ENCODE peak calls at places on chromosomes 13 and 19, in seven cellular contexts. I is H1, Z is hepatocyte, Y is K562, Q is astrocyte, W is GM23338, K is GM23248. F is an unnamed sample.

GRCh38 chr13:26475176-26476110 is 82.0 kb upstream of the WASF3 start:
- DNase-seq in I (peak; percentile 83), Z (no peak), Y (no peak), Q (no peak), W (peak; percentile 82), K (no peak), F (no peak)

GRCh38 chr13:59809564-59809963 is 354.2 kb downstream of the DIAPH3 start:
- DNase-seq in I (no peak), Z (no peak), Y (no peak), Q (no peak), W (no peak), K (no peak), F (no peak)

GRCh38 chr13:41344358-41344757 is 33.3 kb downstream of the NAA16 start:
- DNase-seq in I (no peak), Z (no peak), Y (no peak), Q (no peak), W (peak; percentile 11), K (no peak), F (no peak)

GRCh38 chr19:2488942-2489731 is 13.2 kb downstream of the GADD45B start:
- DNase-seq in I (peak; percentile 74), Z (peak; percentile 83), Y (no peak), Q (no peak), W (peak; percentile 75), K (peak; percentile 82), F (no peak)

GRCh38 chr19:44182145-44182544 is 17.2 kb downstream of the ZNF226 start:
- DNase-seq in I (no peak), Z (no peak), Y (no peak), Q (no peak), W (no peak), K (no peak), F (no peak)

GRCh38 chr19:12284631-12285030 is 10.1 kb downstream of the ZNF44 start:
- DNase-seq in I (no peak), Z (no peak), Y (no peak), Q (no peak), W (no peak), K (no peak), F (no peak)

GRCh38 chr13:98273824-98274786 is 97.0 kb upstream of the RNF113B start:
- DNase-seq in I (no peak), Z (no peak), Y (no peak), Q (no peak), W (peak; percentile 71), K (no peak), F (no peak)

GRCh38 chr13:26378116-26378515 is 124.2 kb downstream of the CDK8 start:
- DNase-seq in I (no peak), Z (no peak), Y (no peak), Q (no peak), W (no peak), K (no peak), F (no peak)

GRCh38 chr13:46962286-46962941 is 65.6 kb upstream of the HTR2A start:
- DNase-seq in I (no peak), Z (no peak), Y (peak; percentile 6), Q (peak; percentile 25), W (peak; percentile 62), K (peak; percentile 80), F (no peak)

GRCh38 chr13:66492479-66492878 is 737.7 kb downstream of the PCDH9 start:
- DNase-seq in I (no peak), Z (peak; percentile 6), Y (peak; percentile 2), Q (no peak), W (peak; percentile 68), K (no peak), F (no peak)

GRCh38 chr13:22047082-22047784 is 376.4 kb downstream of the FGF9 start:
- DNase-seq in I (no peak), Z (no peak), Y (no peak), Q (no peak), W (no peak), K (peak; percentile 43), F (no peak)
- H2AFZ ChIP-seq in I (no peak overlapping the region), Z (no peak overlapping the region), Y (no peak overlapping the region), Q (no peak overlapping the region), W (no peak overlapping the region), K (no peak overlapping the region), F (no peak overlapping the region)

GRCh38 chr19:5219551-5220304 is 120.9 kb downstream of the PTPRS start:
- DNase-seq in I (no peak), Z (no peak), Y (no peak), Q (no peak), W (no peak), K (no peak), F (no peak)

GRCh38 chr19:5220361-5220760 is 120.3 kb downstream of the PTPRS start:
- DNase-seq in I (no peak), Z (no peak), Y (no peak), Q (no peak), W (no peak), K (no peak), F (no peak)

GRCh38 chr19:5217171-5217570 is 123.4 kb downstream of the PTPRS start:
- DNase-seq in I (no peak), Z (no peak), Y (no peak), Q (no peak), W (no peak), K (no peak), F (no peak)

GRCh38 chr19:5218963-5219530 is 121.6 kb downstream of the PTPRS start:
- DNase-seq in I (no peak), Z (no peak), Y (no peak), Q (no peak), W (no peak), K (no peak), F (no peak)

GRCh38 chr19:5218255-5218855 is 122.3 kb downstream of the PTPRS start:
- DNase-seq in I (no peak), Z (no peak), Y (no peak), Q (no peak), W (no peak), K (no peak), F (no peak)
- H3K4me2 ChIP-seq in I (no peak overlapping the region), Z (no peak overlapping the region), Y (no peak overlapping the region), Q (no peak overlapping the region), W (no peak overlapping the region), K (no peak overlapping the region), F (no peak overlapping the region)

GRCh38 chr13:49219647-49220034 is 497 bp upstream of the MLNR start:
- DNase-seq in I (no peak), Z (no peak), Y (no peak), Q (no peak), W (no peak), K (no peak), F (no peak)

GRCh38 chr13:49220035-49220855 is at the start of gene MLNR:
- DNase-seq in I (peak; percentile 81), Z (peak; percentile 46), Y (peak; percentile 32), Q (peak; percentile 17), W (peak; percentile 76), K (peak; percentile 52), F (no peak)

GRCh38 chr13:49218493-49219051 is 1.6 kb upstream of the MLNR start:
- DNase-seq in I (peak; percentile 65), Z (no peak), Y (no peak), Q (no peak), W (peak; percentile 63), K (peak; percentile 36), F (no peak)

GRCh38 chr13:49217962-49218492 is 2.1 kb upstream of the MLNR start:
- DNase-seq in I (peak; percentile 55), Z (no peak), Y (no peak), Q (no peak), W (peak; percentile 20), K (no peak), F (no peak)

GRCh38 chr13:49220856-49221614 is 897 bp downstream of the MLNR start:
- DNase-seq in I (peak; percentile 73), Z (no peak), Y (no peak), Q (no peak), W (peak; percentile 57), K (peak; percentile 53), F (no peak)
- TF ChIP-seq EZH2 in I (peak; percentile 94), Z (peak; percentile 65), Y (no peak), Q (peak; percentile 85), W (peak; percentile 61), K (peak; percentile 66), F (peak; percentile 23)

DNA sequence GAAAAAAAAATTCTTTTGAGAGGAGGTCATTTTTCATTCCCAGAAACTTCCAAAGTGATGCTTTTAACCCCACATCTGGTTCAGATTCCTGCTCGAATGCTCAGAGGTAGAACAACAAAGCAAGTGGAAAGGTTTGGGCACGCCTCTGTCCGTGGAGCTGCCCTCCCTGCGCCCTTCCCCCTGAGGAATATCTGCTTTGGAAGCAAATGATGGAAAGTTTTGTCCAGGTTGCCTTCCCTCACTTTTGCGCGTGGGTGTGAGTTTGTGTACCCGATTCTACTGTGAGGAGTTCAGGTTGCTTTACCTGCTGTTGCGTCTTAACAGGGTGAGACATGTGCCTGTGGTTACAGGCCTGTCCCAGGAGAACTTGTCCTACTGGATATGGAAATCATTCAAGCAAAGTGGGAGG is 110.2 kb downstream of the KLF5 start:
- DNase-seq in I (no peak), Z (no peak), Y (no peak), Q (peak; percentile 80), W (no peak), K (peak; percentile 13), F (peak; percentile 33)
- H2AFZ ChIP-seq in I (peak overlapping the region; percentile 80), Z (peak overlapping the region; percentile 17), Y (no peak overlapping the region), Q (peak overlapping the region; percentile 44), W (peak overlapping the region; percentile 85), K (peak overlapping the region; percentile 5), F (peak overlapping the region; percentile 35)

GRCh38 chr13:57632276-57633140 is 964 bp downstream of the PCDH17 start:
- DNase-seq in I (peak; percentile 72), Z (peak; percentile 47), Y (no peak), Q (peak; percentile 36), W (peak; percentile 65), K (no peak), F (no peak)
- H3K4me2 ChIP-seq in I (peak overlapping the region; percentile 100), Z (peak overlapping the region; percentile 94), Y (no peak overlapping the region), Q (peak overlapping the region; percentile 94), W (peak overlapping the region; percentile 99), K (peak overlapping the region; percentile 72), F (no peak overlapping the region)

DNA sequence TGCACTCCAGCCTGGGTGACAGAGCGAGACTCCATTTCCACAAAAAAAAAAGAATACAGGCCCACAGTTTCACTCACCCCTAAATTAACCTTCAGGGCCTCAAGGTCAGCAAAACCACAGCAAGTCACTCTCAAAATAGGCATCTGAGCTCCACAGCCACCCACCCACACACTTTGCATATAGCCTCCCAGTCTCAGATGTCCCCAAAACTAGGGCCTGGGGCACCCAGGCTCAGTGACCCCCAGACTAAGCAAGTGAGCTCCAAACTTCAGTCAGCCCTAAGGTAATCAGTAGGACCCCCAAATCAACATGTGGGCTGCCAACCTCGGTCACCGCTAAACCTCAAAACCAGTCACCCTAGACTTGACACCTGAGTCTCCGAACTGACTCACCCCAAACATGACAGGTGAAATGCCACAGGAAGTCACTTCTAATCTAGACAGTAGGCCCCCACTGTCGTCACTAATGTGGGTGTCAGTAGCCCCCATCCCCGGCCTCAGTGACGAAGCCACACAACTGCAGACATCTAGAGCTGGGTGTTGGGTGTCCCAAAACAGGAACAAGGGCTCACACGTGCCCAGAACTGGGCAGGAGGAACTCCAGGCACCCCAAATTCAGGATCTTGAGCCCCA is 13.9 kb downstream of the RABAC1 start:
- DNase-seq in I (no peak), Z (no peak), Y (no peak), Q (no peak), W (no peak), K (no peak), F (no peak)
- TF ChIP-seq EZH2 in I (no peak), Z (no peak), Y (no peak), Q (no peak), W (no peak), K (no peak), F (no peak)